ENCODE peak calls at places on chromosomes 12 and 14, in six cellular contexts. One of them, this sample, is unnamed.

GRCh38 chr12:1339608-1340319 is 254.6 kb downstream of the FBXL14 start:
- DNase-seq in mesenchymal stem cell: no peak
- DNase-seq in IMR-90: no peak
- DNase-seq in neuronal stem cell: no peak
- DNase-seq in mesendoderm: no peak
- DNase-seq in H1: no peak
- DNase-seq in this sample: no peak

GRCh38 chr12:115932073-115932472 is 345.4 kb downstream of the MED13L start:
- DNase-seq in mesenchymal stem cell: no peak
- DNase-seq in IMR-90: no peak
- DNase-seq in neuronal stem cell: no peak
- DNase-seq in mesendoderm: no peak
- DNase-seq in H1: no peak
- DNase-seq in this sample: no peak

GRCh38 chr12:121120989-121121755 is 11.5 kb upstream of the P2RX7 start:
- DNase-seq in mesenchymal stem cell: no peak
- DNase-seq in IMR-90: no peak
- DNase-seq in neuronal stem cell: no peak
- DNase-seq in mesendoderm: no peak
- DNase-seq in H1: no peak
- DNase-seq in this sample: no peak

GRCh38 chr12:27285395-27285794 is 41.3 kb downstream of the STK38L start:
- DNase-seq in mesenchymal stem cell: peak
- DNase-seq in IMR-90: peak
- DNase-seq in neuronal stem cell: no peak
- DNase-seq in mesendoderm: no peak
- DNase-seq in H1: no peak
- DNase-seq in this sample: no peak

GRCh38 chr14:57066887-57067513 is 201.7 kb downstream of the EXOC5 start:
- DNase-seq in mesenchymal stem cell: peak
- DNase-seq in IMR-90: peak
- DNase-seq in neuronal stem cell: peak
- DNase-seq in mesendoderm: peak
- DNase-seq in H1: peak
- DNase-seq in this sample: peak

GRCh38 chr14:84323963-84324362 is 1206.0 kb upstream of the FLRT2 start:
- DNase-seq in mesenchymal stem cell: no peak
- DNase-seq in IMR-90: no peak
- DNase-seq in neuronal stem cell: no peak
- DNase-seq in mesendoderm: no peak
- DNase-seq in H1: no peak
- DNase-seq in this sample: no peak

GRCh38 chr12:58000499-58000898 is 59.1 kb downstream of the ATP23 start:
- DNase-seq in mesenchymal stem cell: no peak
- DNase-seq in IMR-90: no peak
- DNase-seq in neuronal stem cell: no peak
- DNase-seq in mesendoderm: no peak
- DNase-seq in H1: no peak
- DNase-seq in this sample: no peak

GRCh38 chr12:17235996-17236395 is 630.0 kb upstream of the LMO3 start:
- DNase-seq in mesenchymal stem cell: no peak
- DNase-seq in IMR-90: no peak
- DNase-seq in neuronal stem cell: no peak
- DNase-seq in mesendoderm: peak
- DNase-seq in H1: no peak
- DNase-seq in this sample: peak

GRCh38 chr14:103330536-103330935 is 3.5 kb upstream of the EIF5 start:
- DNase-seq in mesenchymal stem cell: no peak
- DNase-seq in IMR-90: no peak
- DNase-seq in neuronal stem cell: no peak
- DNase-seq in mesendoderm: no peak
- DNase-seq in H1: no peak
- DNase-seq in this sample: no peak

GRCh38 chr14:34199585-34199984 is 248.7 kb upstream of the EGLN3 start:
- DNase-seq in mesenchymal stem cell: peak
- DNase-seq in IMR-90: peak
- DNase-seq in neuronal stem cell: no peak
- DNase-seq in mesendoderm: peak
- DNase-seq in H1: no peak
- DNase-seq in this sample: no peak

GRCh38 chr14:51684760-51685159 is 33.0 kb downstream of the FRMD6 start:
- DNase-seq in mesenchymal stem cell: peak
- DNase-seq in IMR-90: peak
- DNase-seq in neuronal stem cell: no peak
- DNase-seq in mesendoderm: no peak
- DNase-seq in H1: no peak
- DNase-seq in this sample: no peak

GRCh38 chr14:56333361-56334279 is 215.4 kb downstream of the PELI2 start:
- DNase-seq in mesenchymal stem cell: peak
- DNase-seq in IMR-90: peak
- DNase-seq in neuronal stem cell: no peak
- DNase-seq in mesendoderm: no peak
- DNase-seq in H1: no peak
- DNase-seq in this sample: no peak

GRCh38 chr12:50986961-50987737 is 34.8 kb downstream of the HIGD1C start:
- DNase-seq in mesenchymal stem cell: peak
- DNase-seq in IMR-90: peak
- DNase-seq in neuronal stem cell: peak
- DNase-seq in mesendoderm: peak
- DNase-seq in H1: no peak
- DNase-seq in this sample: peak

GRCh38 chr12:111519083-111519482 is 80.0 kb downstream of the ATXN2 start:
- DNase-seq in mesenchymal stem cell: no peak
- DNase-seq in IMR-90: no peak
- DNase-seq in neuronal stem cell: no peak
- DNase-seq in mesendoderm: no peak
- DNase-seq in H1: no peak
- DNase-seq in this sample: no peak

GRCh38 chr14:63045234-63045611 is at the start of gene KCNH5:
- DNase-seq in mesenchymal stem cell: peak
- DNase-seq in IMR-90: peak
- DNase-seq in neuronal stem cell: no peak
- DNase-seq in mesendoderm: peak
- DNase-seq in H1: peak
- DNase-seq in this sample: peak

GRCh38 chr12:9367828-9368227 is 159.6 kb upstream of the PZP start:
- DNase-seq in mesenchymal stem cell: peak
- DNase-seq in IMR-90: no peak
- DNase-seq in neuronal stem cell: no peak
- DNase-seq in mesendoderm: peak
- DNase-seq in H1: no peak
- DNase-seq in this sample: no peak
- H3K27ac ChIP-seq in mesenchymal stem cell: no peak
- H3K27ac ChIP-seq in IMR-90: no peak
- H3K27ac ChIP-seq in neuronal stem cell: no peak
- H3K27ac ChIP-seq in mesendoderm: no peak
- H3K27ac ChIP-seq in H1: no peak
- H3K27ac ChIP-seq in this sample: no peak

DNA sequence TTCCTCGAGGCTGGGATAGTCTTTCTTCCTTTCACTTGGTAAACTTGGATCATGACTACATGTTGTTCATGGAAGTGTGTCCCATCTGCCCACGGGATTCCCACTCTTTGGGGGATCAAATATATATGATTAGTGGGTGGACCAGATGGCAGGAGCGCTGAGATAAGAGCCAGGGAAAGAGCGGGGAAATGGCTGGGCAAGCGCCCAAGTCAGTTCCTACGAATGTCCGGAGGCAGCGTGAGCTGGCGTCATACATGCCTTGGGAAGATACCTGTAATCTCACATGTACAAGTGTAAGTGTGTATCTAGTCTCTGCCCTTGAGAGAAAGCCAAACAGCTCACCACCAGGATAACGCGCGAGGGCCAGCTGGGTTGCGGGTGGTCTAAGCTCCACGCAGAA is 62.3 kb downstream of the FZD10 start:
- DNase-seq in mesenchymal stem cell: no peak
- DNase-seq in IMR-90: no peak
- DNase-seq in neuronal stem cell: no peak
- DNase-seq in mesendoderm: no peak
- DNase-seq in H1: no peak
- DNase-seq in this sample: no peak
- H3K23ac ChIP-seq in mesenchymal stem cell: no peak
- H3K23ac ChIP-seq in IMR-90: no peak
- H3K23ac ChIP-seq in neuronal stem cell: no peak
- H3K23ac ChIP-seq in mesendoderm: no peak
- H3K23ac ChIP-seq in H1: no peak
- H3K23ac ChIP-seq in this sample: no peak

GRCh38 chr12:13211191-13211858 is 14.8 kb downstream of the EMP1 start:
- DNase-seq in mesenchymal stem cell: peak
- DNase-seq in IMR-90: peak
- DNase-seq in neuronal stem cell: no peak
- DNase-seq in mesendoderm: no peak
- DNase-seq in H1: no peak
- DNase-seq in this sample: no peak

GRCh38 chr12:13211859-13212664 is 15.5 kb downstream of the EMP1 start:
- DNase-seq in mesenchymal stem cell: peak
- DNase-seq in IMR-90: peak
- DNase-seq in neuronal stem cell: peak
- DNase-seq in mesendoderm: peak
- DNase-seq in H1: peak
- DNase-seq in this sample: peak

GRCh38 chr12:13209279-13210021 is 12.9 kb downstream of the EMP1 start:
- DNase-seq in mesenchymal stem cell: peak
- DNase-seq in IMR-90: no peak
- DNase-seq in neuronal stem cell: no peak
- DNase-seq in mesendoderm: no peak
- DNase-seq in H1: no peak
- DNase-seq in this sample: no peak

GRCh38 chr12:13210022-13210539 is 13.6 kb downstream of the EMP1 start:
- DNase-seq in mesenchymal stem cell: peak
- DNase-seq in IMR-90: no peak
- DNase-seq in neuronal stem cell: no peak
- DNase-seq in mesendoderm: peak
- DNase-seq in H1: no peak
- DNase-seq in this sample: no peak

GRCh38 chr12:13210543-13211190 is 14.1 kb downstream of the EMP1 start:
- DNase-seq in mesenchymal stem cell: peak
- DNase-seq in IMR-90: no peak
- DNase-seq in neuronal stem cell: no peak
- DNase-seq in mesendoderm: no peak
- DNase-seq in H1: no peak
- DNase-seq in this sample: no peak
- H3K27ac ChIP-seq in mesenchymal stem cell: no peak
- H3K27ac ChIP-seq in IMR-90: no peak
- H3K27ac ChIP-seq in neuronal stem cell: no peak
- H3K27ac ChIP-seq in mesendoderm: no peak
- H3K27ac ChIP-seq in H1: no peak
- H3K27ac ChIP-seq in this sample: no peak

DNA sequence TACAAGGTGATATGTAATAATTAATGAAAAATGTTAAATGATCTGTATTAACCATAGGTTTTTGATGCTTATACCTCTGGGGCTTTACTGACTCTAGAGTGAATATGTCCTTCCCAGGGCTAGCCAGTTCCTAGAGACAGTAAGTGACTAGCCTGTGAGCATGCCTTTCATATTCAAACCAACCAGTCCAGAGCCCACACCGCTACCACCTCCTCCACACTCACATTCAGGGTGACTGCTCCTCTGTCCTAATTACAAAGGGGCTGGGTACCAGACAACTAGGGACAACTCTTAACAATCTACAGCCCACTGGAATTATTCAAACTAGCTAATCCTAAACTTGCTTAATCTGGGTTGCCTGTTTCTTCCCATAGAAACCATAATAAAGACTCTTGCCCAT is 49.0 kb downstream of the RALGAPA1 start:
- DNase-seq in mesenchymal stem cell: no peak
- DNase-seq in IMR-90: no peak
- DNase-seq in neuronal stem cell: no peak
- DNase-seq in mesendoderm: no peak
- DNase-seq in H1: no peak
- DNase-seq in this sample: no peak
- H3K23ac ChIP-seq in mesenchymal stem cell: no peak
- H3K23ac ChIP-seq in IMR-90: no peak
- H3K23ac ChIP-seq in neuronal stem cell: no peak
- H3K23ac ChIP-seq in mesendoderm: no peak
- H3K23ac ChIP-seq in H1: no peak
- H3K23ac ChIP-seq in this sample: no peak

GRCh38 chr14:94936901-94937321 is 167.0 kb upstream of the GSC start:
- DNase-seq in mesenchymal stem cell: no peak
- DNase-seq in IMR-90: no peak
- DNase-seq in neuronal stem cell: no peak
- DNase-seq in mesendoderm: no peak
- DNase-seq in H1: no peak
- DNase-seq in this sample: no peak
- H3K27ac ChIP-seq in mesenchymal stem cell: no peak
- H3K27ac ChIP-seq in IMR-90: no peak
- H3K27ac ChIP-seq in neuronal stem cell: no peak
- H3K27ac ChIP-seq in mesendoderm: no peak
- H3K27ac ChIP-seq in H1: no peak
- H3K27ac ChIP-seq in this sample: no peak

DNA sequence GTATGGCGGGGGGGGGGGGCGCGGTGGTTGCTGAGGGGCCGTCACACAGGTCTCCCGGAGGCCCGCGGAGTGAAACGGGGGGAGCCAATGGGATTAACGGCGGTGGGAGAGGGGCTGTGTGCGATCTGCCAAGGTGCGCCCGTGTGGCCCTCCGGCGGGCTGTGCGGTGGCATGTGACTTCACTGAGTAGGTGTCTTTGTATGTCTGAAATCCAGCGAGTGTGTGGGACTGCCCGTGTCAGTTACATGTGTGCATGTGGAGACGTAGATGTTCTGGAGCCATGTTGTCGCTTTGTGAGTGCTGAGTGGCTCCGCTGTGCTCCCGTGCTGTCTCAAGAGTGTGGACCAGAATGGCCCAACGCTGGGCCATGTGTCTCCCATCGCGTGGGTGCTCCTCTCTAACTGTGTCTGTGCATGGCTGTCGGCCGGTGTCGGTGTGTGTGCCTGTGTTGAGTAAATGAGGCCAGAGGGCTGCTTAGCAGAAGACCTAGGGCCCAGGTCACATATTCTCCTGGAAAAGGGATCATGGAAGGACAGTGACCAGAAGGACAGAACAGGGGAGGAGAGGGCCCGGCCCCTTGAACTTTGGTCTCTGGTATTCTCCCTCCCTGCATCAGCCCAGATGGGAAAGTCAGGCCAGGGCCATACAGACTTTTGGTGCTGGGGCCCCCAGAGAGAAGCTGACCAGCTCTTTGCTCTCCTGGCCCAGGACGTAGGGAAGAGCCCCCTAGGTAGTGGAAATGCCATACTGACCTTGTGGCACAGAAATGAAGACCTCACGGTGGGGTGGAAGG is 1.6 kb downstream of the PTMS start:
- DNase-seq in mesenchymal stem cell: peak
- DNase-seq in IMR-90: peak
- DNase-seq in neuronal stem cell: no peak
- DNase-seq in mesendoderm: no peak
- DNase-seq in H1: no peak
- DNase-seq in this sample: no peak
- H3K23ac ChIP-seq in mesenchymal stem cell: peak
- H3K23ac ChIP-seq in IMR-90: peak
- H3K23ac ChIP-seq in neuronal stem cell: peak
- H3K23ac ChIP-seq in mesendoderm: peak
- H3K23ac ChIP-seq in H1: no peak
- H3K23ac ChIP-seq in this sample: no peak

GRCh38 chr12:127127887-127128286 is 1139.1 kb upstream of the TMEM132C start:
- DNase-seq in mesenchymal stem cell: no peak
- DNase-seq in IMR-90: no peak
- DNase-seq in neuronal stem cell: no peak
- DNase-seq in mesendoderm: no peak
- DNase-seq in H1: no peak
- DNase-seq in this sample: no peak
- H3K27ac ChIP-seq in mesenchymal stem cell: no peak
- H3K27ac ChIP-seq in IMR-90: no peak
- H3K27ac ChIP-seq in neuronal stem cell: no peak
- H3K27ac ChIP-seq in mesendoderm: no peak
- H3K27ac ChIP-seq in H1: no peak
- H3K27ac ChIP-seq in this sample: no peak

GRCh38 chr12:120117961-120118709 is 1.6 kb upstream of the RAB35 start:
- DNase-seq in mesenchymal stem cell: peak
- DNase-seq in IMR-90: peak
- DNase-seq in neuronal stem cell: no peak
- DNase-seq in mesendoderm: peak
- DNase-seq in H1: no peak
- DNase-seq in this sample: peak
- H3K23ac ChIP-seq in mesenchymal stem cell: no peak
- H3K23ac ChIP-seq in IMR-90: peak
- H3K23ac ChIP-seq in neuronal stem cell: no peak
- H3K23ac ChIP-seq in mesendoderm: no peak
- H3K23ac ChIP-seq in H1: no peak
- H3K23ac ChIP-seq in this sample: no peak

This sample was measured in H9.